ENCODE peak calls at places on chromosomes 2 and 18, in five cellular contexts. K is thoracic aorta; Q is head of caudate nucleus; S is activated CD8-positive, alpha-beta memory T cell treated with anti-CD3 and anti-CD28 coated beads for 4 hours; A is stimulated activated CD8-positive, alpha-beta memory T cell treated with anti-CD3 and anti-CD28 coated beads, Interleukin-2, amount 100 ng/mL, for 48 hours. C is an unnamed sample.

GRCh38 chr2:206480161-206480560 is 36.8 kb downstream of the ADAM23 start:
- DNase-seq in Q (no peak), S (no peak), K (no peak), A (no peak), C (no peak)

GRCh38 chr2:168736636-168737424 is 65.6 kb upstream of the NOSTRIN start:
- DNase-seq in Q (no peak), K (no peak), A (no peak), S (no peak), C (no peak)

GRCh38 chr2:57881998-57882884 is 164.4 kb upstream of the VRK2 start:
- DNase-seq in Q (no peak), S (no peak), A (no peak), K (no peak), C (no peak)

GRCh38 chr2:128386066-128386465 is 67.4 kb upstream of the HS6ST1 start:
- DNase-seq in S (no peak), Q (no peak), K (no peak), A (no peak), C (peak)

GRCh38 chr2:117958186-117958585 is 55.7 kb downstream of the CCDC93 start:
- DNase-seq in A (no peak), S (no peak), K (no peak), Q (no peak), C (no peak)

GRCh38 chr18:55489034-55489741 is 98.8 kb downstream of the TCF4 start:
- DNase-seq in K (no peak), A (no peak), Q (no peak), S (no peak), C (no peak)

GRCh38 chr2:226452768-226453167 is 346.9 kb downstream of the IRS1 start:
- DNase-seq in Q (no peak), A (no peak), K (no peak), S (no peak), C (no peak)

GRCh38 chr18:13217466-13217961 is 1.0 kb upstream of the LDLRAD4 start:
- DNase-seq in S (no peak), A (peak), Q (peak), K (no peak), C (peak)

GRCh38 chr2:134662751-134663150 is 56.0 kb downstream of the TMEM163 start:
- DNase-seq in K (no peak), A (no peak), Q (no peak), S (no peak), C (no peak)

GRCh38 chr2:64404002-64404731 is 49.8 kb upstream of the LGALSL start:
- DNase-seq in Q (peak), S (no peak), K (no peak), A (no peak), C (peak)

GRCh38 chr2:22487036-22487435 is 897.9 kb upstream of the KLHL29 start:
- DNase-seq in S (no peak), Q (no peak), A (no peak), K (no peak), C (no peak)

GRCh38 chr2:72864500-72864899 is 22.7 kb upstream of the SPR start:
- DNase-seq in S (no peak), Q (peak), K (no peak), A (no peak), C (no peak)

GRCh38 chr18:10410472-10411300 is 43.7 kb upstream of the APCDD1 start:
- DNase-seq in A (no peak), Q (no peak), K (no peak), S (no peak), C (no peak)

GRCh38 chr2:74261204-74261864 is 62.9 kb downstream of the MTHFD2 start:
- DNase-seq in A (no peak), S (no peak), Q (peak), K (no peak), C (no peak)

GRCh38 chr2:106030287-106031268 is 163.5 kb downstream of the UXS1 start:
- DNase-seq in K (no peak), A (peak), S (no peak), Q (peak), C (no peak)

GRCh38 chr18:32542221-32542798 is 71.6 kb upstream of the GAREM1 start:
- DNase-seq in Q (no peak), K (no peak), A (no peak), S (no peak), C (no peak)

GRCh38 chr2:134737671-134738070 is 18.9 kb upstream of the TMEM163 start:
- DNase-seq in S (no peak), K (no peak), A (no peak), Q (no peak), C (no peak)

GRCh38 chr2:104844813-104845551 is 8.9 kb upstream of the POU3F3 start:
- DNase-seq in Q (peak), S (no peak), A (no peak), K (no peak), C (no peak)

GRCh38 chr2:183089192-183089851 is 10.8 kb downstream of the DUSP19 start:
- DNase-seq in S (no peak), A (no peak), K (no peak), Q (no peak), C (no peak)

GRCh38 chr2:224448236-224448635 is 46.3 kb upstream of the FAM124B start:
- DNase-seq in K (no peak), S (no peak), A (no peak), Q (no peak), C (no peak)

C was measured in mesothelial cell of epicardium.